ENCODE peak calls at places on chromosomes 7 and 10, in five cellular contexts. W is activated CD4-positive, CD25-positive, alpha-beta regulatory T cell; J is NCI-H1092 treated with DMSO at 0.1 percent for 48 hours; R is EL; Y is stimulated activated CD4-positive, alpha-beta T cell treated with anti-CD3 and anti-CD28 coated beads, Interleukin-4, amount 100 ng/mL, for 4 hours. B is an unnamed sample.

GRCh38 chr10:62148155-62148554 is 120.5 kb downstream of the RTKN2 start:
- DNase-seq in J (no peak), R (no peak), W (no peak), Y (no peak), B (no peak)

GRCh38 chr7:132420527-132420926 is 155.7 kb downstream of the PLXNA4 start:
- DNase-seq in Y (no peak), J (no peak), R (no peak), W (no peak), B (no peak)

GRCh38 chr10:22321156-22321711 is 335 bp downstream of the BMI1 start:
- DNase-seq in J (peak), W (peak), Y (peak), R (peak), B (peak)

GRCh38 chr7:100802951-100803350 is 24.4 kb downstream of the EPHB4 start:
- DNase-seq in Y (no peak), W (no peak), R (no peak), J (no peak), B (no peak)

GRCh38 chr7:155463114-155463811 is 5.3 kb downstream of the EN2 start:
- DNase-seq in Y (no peak), W (no peak), J (no peak), R (no peak), B (no peak)

GRCh38 chr7:149716007-149716931 is 57.1 kb downstream of the ZNF467 start:
- DNase-seq in Y (no peak), J (no peak), W (no peak), R (no peak), B (no peak)

GRCh38 chr7:149430197-149430596 is 30.7 kb downstream of the ZNF777 start:
- DNase-seq in J (no peak), Y (no peak), R (no peak), W (no peak), B (no peak)

GRCh38 chr10:132418520-132419416 is 21.8 kb downstream of the PWWP2B start:
- DNase-seq in J (peak), W (no peak), R (no peak), Y (no peak), B (no peak)

GRCh38 chr7:2386964-2387669 is 16.3 kb upstream of the CHST12 start:
- DNase-seq in W (no peak), Y (no peak), J (no peak), R (no peak), B (no peak)

B was measured in NCI-H1930.